ENCODE peak calls at places on chromosomes 4 and X, in four cellular contexts. O is germinal center, I is Calu3, K is mesenchymal stem cell. E is an unnamed sample.

GRCh38 chr4:133464311-133464710 is 315.2 kb downstream of the PCDH10 start:
- DNase-seq in O (no peak), I (no peak), K (no peak), E (no peak)

GRCh38 chr4:178296669-178297068 is 854.4 kb upstream of the AGA start:
- DNase-seq in O (no peak), I (peak), K (no peak), E (no peak)

GRCh38 chrX:10014462-10015373 is 47.6 kb downstream of the CLDN34 start:
- DNase-seq in O (peak), I (peak), K (peak), E (peak)

GRCh38 chr4:101961144-101961543 is 170.6 kb downstream of the BANK1 start:
- DNase-seq in O (no peak), I (no peak), K (no peak), E (no peak)

GRCh38 chr4:148780426-148781005 is 338.3 kb upstream of the NR3C2 start:
- DNase-seq in O (no peak), I (no peak), K (no peak), E (no peak)

GRCh38 chr4:24322986-24323385 is 261.4 kb downstream of the DHX15 start:
- DNase-seq in O (no peak), I (no peak), K (no peak), E (no peak)

GRCh38 chr4:165318982-165319381 is 8.5 kb upstream of the MSMO1 start:
- DNase-seq in O (no peak), I (no peak), K (no peak), E (no peak)

GRCh38 chr4:106186201-106186600 is 129.8 kb downstream of the TBCK start:
- DNase-seq in O (no peak), I (no peak), K (peak), E (no peak)

GRCh38 chr4:2619459-2619858 is 83.0 kb downstream of the FAM193A start:
- DNase-seq in O (no peak), I (no peak), K (no peak), E (no peak)

GRCh38 chr4:19844436-19844835 is 407.3 kb upstream of the SLIT2 start:
- DNase-seq in O (no peak), I (no peak), K (no peak), E (no peak)

GRCh38 chrX:11193035-11193469 is 81.9 kb downstream of the HCCS start:
- DNase-seq in O (no peak), I (no peak), K (peak), E (no peak)

GRCh38 chr4:36349904-36350554 is 68.6 kb downstream of the DTHD1 start:
- DNase-seq in O (no peak), I (no peak), K (no peak), E (no peak)

GRCh38 chrX:139126493-139126892 is 404.0 kb upstream of the F9 start:
- DNase-seq in O (peak), I (peak), K (no peak), E (peak)

GRCh38 chr4:119299221-119300071 is 22.5 kb downstream of the FABP2 start:
- DNase-seq in O (peak), I (no peak), K (peak), E (peak)

GRCh38 chr4:1041147-1041935 is 29.9 kb downstream of the FGFRL1 start:
- DNase-seq in O (no peak), I (peak), K (peak), E (peak)

GRCh38 chr4:182932651-182933050 is 15.5 kb upstream of the DCTD start:
- DNase-seq in O (no peak), I (no peak), K (peak), E (no peak)

GRCh38 chr4:139828966-139829662 is 163.5 kb downstream of the MGST2 start:
- DNase-seq in O (no peak), I (no peak), K (no peak), E (no peak)

GRCh38 chr4:48688953-48689352 is 91.1 kb downstream of the FRYL start:
- DNase-seq in O (no peak), I (no peak), K (no peak), E (no peak)